ENCODE peak calls at places on chromosome 19, in ten cellular contexts. R is HCEC 1CT, I is A172, S is cardiac fibroblast, J is A673, W is heart left ventricle, Z is adrenal gland, E is NCI-H1105, N is ELR, U is ecto neural progenitor cell. O is an unnamed sample.

GRCh38 chr19:10135551-10136334 is 16.0 kb upstream of the EIF3G start:
- DNase-seq in I (no peak), Z (no peak), N (no peak), W (no peak), S (no peak), R (no peak), U (no peak), J (no peak), E (no peak), O (no peak)

GRCh38 chr19:42250249-42250665 is 4.7 kb downstream of the ERF start:
- DNase-seq in E (no peak), U (no peak), J (peak; percentile 28), N (no peak), W (no peak), Z (peak; percentile 59), R (no peak), S (no peak), I (no peak), O (no peak)

GRCh38 chr19:56101095-56101494 is 20.0 kb downstream of the ZNF787 start:
- DNase-seq in E (no peak), S (no peak), U (no peak), R (no peak), W (no peak), Z (no peak), J (no peak), I (no peak), N (no peak), O (no peak)

GRCh38 chr19:35828694-35829301 is 16.2 kb upstream of the PRODH2 start:
- DNase-seq in J (peak; percentile 75), U (peak; percentile 87), S (peak; percentile 68), R (no peak), N (peak; percentile 59), W (peak; percentile 39), Z (peak; percentile 75), E (no peak), I (peak; percentile 60), O (peak; percentile 14)

GRCh38 chr19:55636723-55637122 is 4.1 kb upstream of the ZNF580 start:
- DNase-seq in S (no peak), J (no peak), R (no peak), W (no peak), U (no peak), E (no peak), Z (no peak), I (no peak), N (no peak), O (no peak)

GRCh38 chr19:22832031-22832762 is at the start of gene ZNF723:
- DNase-seq in Z (no peak), N (no peak), J (no peak), U (no peak), E (no peak), R (no peak), S (no peak), W (no peak), I (no peak), O (no peak)

GRCh38 chr19:6260912-6261636 is 18.7 kb downstream of the MLLT1 start:
- DNase-seq in R (no peak), J (peak; percentile 44), E (no peak), W (no peak), Z (peak; percentile 50), U (no peak), I (no peak), N (peak; percentile 46), S (no peak), O (no peak)

GRCh38 chr19:4911314-4911713 is 2.0 kb downstream of the UHRF1 start:
- DNase-seq in N (peak; percentile 53), E (no peak), I (no peak), S (no peak), U (no peak), R (peak; percentile 46), W (no peak), J (peak; percentile 36), Z (no peak), O (no peak)

GRCh38 chr19:57664269-57665127 is 4.2 kb upstream of the ZSCAN4 start:
- DNase-seq in N (peak; percentile 66), R (peak; percentile 26), I (peak; percentile 45), W (peak; percentile 60), Z (peak; percentile 75), S (peak; percentile 76), E (peak; percentile 37), J (peak; percentile 39), U (peak; percentile 74), O (no peak)

GRCh38 chr19:3698386-3698950 is 1.8 kb downstream of the PIP5K1C start:
- DNase-seq in I (no peak), R (no peak), J (no peak), U (no peak), W (no peak), E (no peak), Z (no peak), N (peak; percentile 33), S (no peak), O (no peak)

GRCh38 chr19:3150739-3151329 is 15.0 kb downstream of the GNA15 start:
- DNase-seq in W (no peak), E (no peak), S (no peak), Z (no peak), I (no peak), R (no peak), J (no peak), U (no peak), N (no peak), O (no peak)

O was measured in SK-N-MC.